ENCODE peak calls at places on chromosomes 16 and 17, in ten cellular contexts. L, F, X, Q, O, I, M, S, Z and D are unnamed samples. For H3K27me3 and H3K36me3, the result is how much of the 10 kb centered on the place peaks cover.

GRCh38 chr16:69448470-69449193 is 24.2 kb downstream of the CYB5B start:
- DNase-seq in L (peak), F (peak), X (no peak), Q (no peak), O (no peak), I (no peak), M (no peak), S (no peak), Z (no peak), D (no peak)

GRCh38 chr17:80116276-80116922 is 15.0 kb downstream of the GAA start:
- DNase-seq in L (no peak), F (peak), X (no peak), Q (no peak), O (no peak), I (no peak), M (no peak), S (peak), Z (no peak), D (no peak)

GRCh38 chr16:55899857-55900256 is 24.7 kb upstream of the CES5A start:
- DNase-seq in L (no peak), F (no peak), X (no peak), Q (no peak), O (no peak), I (no peak), M (no peak), S (no peak), Z (no peak), D (no peak)

GRCh38 chr16:71737501-71737900 is 13.0 kb upstream of the PHLPP2 start:
- DNase-seq in L (no peak), F (no peak), X (no peak), Q (no peak), O (no peak), I (no peak), M (no peak), S (no peak), Z (no peak), D (no peak)

GRCh38 chr17:50363217-50364060 is 9.5 kb downstream of the MRPL27 start:
- DNase-seq in L (peak), F (peak), X (no peak), Q (no peak), O (no peak), I (peak), M (no peak), S (no peak), Z (no peak), D (no peak)

GRCh38 chr16:66204761-66205160 is 161.7 kb upstream of the CDH5 start:
- DNase-seq in L (no peak), F (no peak), X (no peak), Q (no peak), O (no peak), I (no peak), M (no peak), S (no peak), Z (no peak), D (no peak)

GRCh38 chr16:23187341-23187740 is 4.8 kb downstream of the SCNN1G start:
- DNase-seq in L (no peak), F (no peak), X (no peak), Q (no peak), O (no peak), I (no peak), M (no peak), S (no peak), Z (no peak), D (peak)

GRCh38 chr16:35798885-35799426 is 2339.5 kb downstream of the TP53TG3F start:
- DNase-seq in L (no peak), F (no peak), X (no peak), Q (no peak), O (no peak), I (no peak), M (no peak), S (peak), Z (no peak), D (no peak)

GRCh38 chr16:86509759-86510464 is 415 bp upstream of the FOXF1 start:
- DNase-seq in L (no peak), F (peak), X (no peak), Q (no peak), O (no peak), I (no peak), M (no peak), S (no peak), Z (peak), D (no peak)

GRCh38 chr17:57869599-57870282 is 19.9 kb upstream of the MRPS23 start:
- DNase-seq in L (no peak), F (peak), X (no peak), Q (no peak), O (no peak), I (no peak), M (no peak), S (no peak), Z (no peak), D (peak)

GRCh38 chr17:16442594-16443389 is 27.4 kb downstream of the TRPV2 start:
- DNase-seq in L (no peak), F (no peak), X (no peak), Q (no peak), O (no peak), I (no peak), M (no peak), S (no peak), Z (no peak), D (no peak)

GRCh38 chr16:61576476-61576875 is 459.8 kb downstream of the CDH8 start:
- DNase-seq in L (no peak), F (no peak), X (no peak), Q (no peak), O (no peak), I (no peak), M (no peak), S (no peak), Z (no peak), D (no peak)

GRCh38 chr17:75384751-75385150 is 20.7 kb downstream of the GRB2 start:
- DNase-seq in L (no peak), F (no peak), X (no peak), Q (no peak), O (no peak), I (no peak), M (no peak), S (no peak), Z (no peak), D (no peak)

GRCh38 chr16:68951991-68952877 is 108.9 kb downstream of the TANGO6 start:
- DNase-seq in L (no peak), F (peak), X (no peak), Q (no peak), O (no peak), I (no peak), M (no peak), S (no peak), Z (no peak), D (peak)

GRCh38 chr17:75617218-75617617 is 16.0 kb upstream of the SMIM5 start:
- DNase-seq in L (no peak), F (no peak), X (no peak), Q (no peak), O (no peak), I (peak), M (no peak), S (no peak), Z (peak), D (no peak)

GRCh38 chr16:75789237-75789636 is 62.9 kb upstream of the CPHXL start:
- DNase-seq in L (peak), F (peak), X (no peak), Q (no peak), O (no peak), I (no peak), M (no peak), S (no peak), Z (no peak), D (peak)

GRCh38 chr17:81119223-81120148 is 45.8 kb upstream of the PVALEF start:
- DNase-seq in L (peak), F (peak), X (peak), Q (peak), O (peak), I (peak), M (peak), S (peak), Z (peak), D (peak)

GRCh38 chr17:81123052-81124048 is 42.0 kb upstream of the PVALEF start:
- DNase-seq in L (no peak), F (no peak), X (no peak), Q (no peak), O (no peak), I (no peak), M (no peak), S (no peak), Z (no peak), D (no peak)

GRCh38 chr17:81120149-81120484 is 45.2 kb upstream of the PVALEF start:
- DNase-seq in L (no peak), F (no peak), X (no peak), Q (no peak), O (no peak), I (no peak), M (no peak), S (no peak), Z (no peak), D (no peak)

GRCh38 chr17:81121841-81122733 is 43.2 kb upstream of the PVALEF start:
- DNase-seq in L (no peak), F (no peak), X (no peak), Q (no peak), O (no peak), I (no peak), M (no peak), S (no peak), Z (no peak), D (no peak)

DNA sequence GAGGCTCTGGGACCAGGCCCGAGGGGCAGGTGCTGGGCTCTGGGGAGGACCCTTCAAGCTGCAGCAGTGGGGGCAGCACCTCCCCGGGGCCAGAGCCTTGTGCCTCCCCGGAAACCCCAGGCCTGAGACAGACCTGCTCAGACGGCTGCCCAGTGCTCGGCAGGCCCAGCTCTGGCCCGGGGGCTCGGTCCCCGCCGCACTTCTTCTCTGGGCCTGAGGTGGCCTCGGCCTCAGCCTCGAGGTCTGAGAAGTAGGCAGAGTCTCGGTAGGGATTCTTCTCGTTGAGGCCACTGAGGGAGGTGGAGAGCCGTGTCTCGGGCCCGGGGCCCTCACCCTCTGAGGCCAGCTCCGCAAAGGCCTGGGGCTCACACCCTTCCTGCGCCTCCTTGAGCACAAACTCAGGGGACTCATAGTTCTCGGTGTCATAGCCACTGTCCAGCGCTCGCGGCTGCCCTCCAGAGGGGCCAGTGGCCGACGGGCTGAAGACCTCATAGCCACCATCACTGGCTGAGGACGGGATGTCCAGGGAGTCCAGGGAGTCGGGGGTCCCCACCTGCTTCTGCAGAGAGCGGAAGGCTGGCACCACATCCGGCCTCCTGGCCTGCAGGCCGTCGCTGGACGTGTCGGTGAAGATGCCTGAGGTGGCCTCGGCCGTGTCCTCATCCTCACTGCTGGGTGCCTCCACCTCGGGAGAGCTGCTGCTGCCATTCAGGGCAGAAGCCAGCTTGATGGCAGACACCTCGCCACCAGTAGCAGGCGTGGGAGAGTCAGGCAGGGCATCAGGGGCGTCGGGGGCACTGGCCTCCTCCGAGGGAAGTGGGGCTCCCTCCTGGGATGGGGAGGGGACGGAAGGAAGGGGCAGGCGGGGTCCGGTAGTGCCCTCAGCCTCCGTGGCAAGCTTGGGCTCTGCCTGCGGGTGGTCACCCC is 44.3 kb upstream of the PVALEF start:
- DNase-seq in L (no peak), F (no peak), X (no peak), Q (no peak), O (no peak), I (no peak), M (no peak), S (no peak), Z (no peak), D (no peak)
- H3K27me3 ChIP-seq in L (under half), F (under half), X (under half), Q (under half), O (under half), I (under half), M (under half), S (under half), Z (under half), D (under half)

DNA sequence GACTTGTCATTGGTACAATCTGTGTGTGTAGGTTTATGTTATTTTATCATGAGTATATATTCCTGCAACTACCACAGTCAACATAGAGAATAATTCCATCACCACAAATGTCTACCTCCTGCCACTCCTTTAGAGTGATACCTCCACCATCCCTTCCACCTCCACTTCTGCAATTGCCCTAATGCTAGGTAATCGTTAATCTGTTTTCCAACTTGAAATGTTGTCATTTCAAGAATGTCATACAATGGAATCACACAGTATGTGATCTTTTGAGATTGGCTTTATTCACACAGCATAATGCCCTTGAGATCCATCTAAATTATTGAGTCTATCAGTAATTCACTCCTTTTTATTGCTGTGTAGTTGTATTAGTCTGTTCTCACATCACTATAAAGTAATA is 414.8 kb upstream of the C16orf82 start:
- DNase-seq in L (no peak), F (no peak), X (no peak), Q (no peak), O (no peak), I (no peak), M (no peak), S (no peak), Z (no peak), D (no peak)
- H3K4me3 ChIP-seq in L (no peak), F (no peak), X (no peak), Q (no peak), O (no peak), I (no peak), M (no peak), S (no peak), Z (no peak), D (no peak)

DNA sequence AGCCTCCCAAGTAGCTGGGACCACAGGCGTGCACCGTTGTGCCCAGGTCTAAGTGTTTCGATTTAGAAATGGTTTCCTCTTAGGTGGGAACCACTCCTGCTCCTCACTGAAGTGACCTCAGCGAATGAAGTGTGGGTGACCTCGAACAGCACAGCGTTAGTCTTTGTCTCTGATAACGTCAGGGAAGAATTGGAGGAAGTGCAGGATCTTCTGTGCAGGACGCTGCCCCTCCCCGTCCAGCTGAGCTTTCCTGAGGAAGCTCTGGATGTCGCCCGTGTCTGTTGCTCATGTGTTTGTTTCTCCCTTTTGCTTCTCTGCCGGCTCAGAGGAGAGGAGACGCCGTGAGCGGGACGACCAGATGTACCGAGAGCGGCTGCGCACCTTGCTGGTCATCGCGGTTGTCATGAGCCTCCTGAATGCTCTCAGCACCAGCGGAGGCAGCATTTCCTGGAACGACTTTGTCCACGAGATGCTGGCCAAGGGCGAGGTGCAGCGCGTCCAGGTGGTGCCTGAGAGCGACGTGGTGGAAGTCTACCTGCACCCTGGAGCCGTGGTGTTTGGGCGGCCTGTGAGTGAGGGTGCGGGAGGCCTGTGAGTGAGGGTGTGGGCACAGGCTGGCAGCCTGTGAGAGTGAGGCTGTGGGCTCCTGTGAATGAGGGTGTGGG is 15.6 kb downstream of the SPG7 start:
- DNase-seq in L (no peak), F (no peak), X (no peak), Q (no peak), O (no peak), I (no peak), M (no peak), S (no peak), Z (no peak), D (no peak)
- H3K36me3 ChIP-seq in L (under half), F (half or more), X (under half), Q (under half), O (half or more), I (under half), M (half or more), S (half or more), Z (under half), D (under half)

GRCh38 chr16:986925-987581 is 5.5 kb downstream of the SOX8 start:
- DNase-seq in L (peak), F (no peak), X (no peak), Q (no peak), O (no peak), I (no peak), M (no peak), S (no peak), Z (no peak), D (no peak)
- H3K27me3 ChIP-seq in L (half or more), F (half or more), X (under half), Q (under half), O (under half), I (under half), M (under half), S (under half), Z (under half), D (under half)